ENCODE peak calls at places on chromosomes 4 and X, in eight cellular contexts. B is cerebellar cortex; Z is foreskin fibroblast; H is H7; X is GM23248; T is cardiac fibroblast; Q is activated CD4-positive, alpha-beta T cell treated with anti-CD3 and anti-CD28 coated beads, Interleukin-2, amount 50 U/mL, for 24 hours; R is Karpas-422. W is an unnamed sample.

GRCh38 chr4:14844059-14844458 is 158.2 kb upstream of the CPEB2 start:
- DNase-seq in B (no peak), Z (no peak), H (no peak), X (no peak), T (no peak), Q (no peak), R (no peak), W (no peak)

GRCh38 chr4:149409186-149410056 is 406.2 kb downstream of the IQCM start:
- DNase-seq in B (peak; percentile 55), Z (peak; percentile 42), H (no peak), X (peak; percentile 92), T (peak; percentile 88), Q (no peak), R (no peak), W (peak; percentile 23)

GRCh38 chrX:3545901-3546300 is 167.5 kb downstream of the PRKX start:
- DNase-seq in B (no peak), Z (no peak), H (no peak), X (peak; percentile 15), T (no peak), Q (no peak), R (no peak), W (no peak)

GRCh38 chrX:1807301-1807731 is 192.5 kb downstream of the ASMT start:
- DNase-seq in B (no peak), Z (peak; percentile 16), H (peak; percentile 51), X (peak; percentile 15), T (peak; percentile 28), Q (no peak), R (no peak), W (no peak)

GRCh38 chr4:159446266-159446976 is 343.5 kb downstream of the RAPGEF2 start:
- DNase-seq in B (peak; percentile 75), Z (peak; percentile 54), H (peak; percentile 51), X (peak; percentile 86), T (peak; percentile 85), Q (no peak), R (peak; percentile 87), W (no peak)

GRCh38 chrX:42127563-42127962 is 204.2 kb upstream of the CASK start:
- DNase-seq in B (no peak), Z (no peak), H (no peak), X (no peak), T (no peak), Q (no peak), R (no peak), W (no peak)

GRCh38 chrX:138128025-138128671 is 562.2 kb downstream of the ZIC3 start:
- DNase-seq in B (peak; percentile 5), Z (no peak), H (peak; percentile 8), X (peak; percentile 42), T (peak; percentile 41), Q (no peak), R (peak; percentile 71), W (no peak)

GRCh38 chr4:48300004-48300403 is 30.4 kb upstream of the TEC start:
- DNase-seq in B (no peak), Z (no peak), H (no peak), X (peak; percentile 54), T (peak; percentile 25), Q (no peak), R (no peak), W (no peak)

GRCh38 chr4:67754288-67754687 is at the start of gene GNRHR:
- DNase-seq in B (no peak), Z (no peak), H (no peak), X (no peak), T (no peak), Q (no peak), R (no peak), W (no peak)

GRCh38 chr4:147772056-147772455 is 40.2 kb downstream of the ARHGAP10 start:
- DNase-seq in B (no peak), Z (no peak), H (no peak), X (no peak), T (no peak), Q (no peak), R (no peak), W (no peak)

GRCh38 chrX:28189011-28189410 is 207.8 kb upstream of the DCAF8L1 start:
- DNase-seq in B (no peak), Z (no peak), H (no peak), X (peak; percentile 3), T (peak; percentile 90), Q (no peak), R (no peak), W (no peak)